ENCODE peak calls at places on chromosome 6, in six cellular contexts. One of them, this sample, is unnamed.

GRCh38 chr6:110731196-110731595 is 84.1 kb downstream of the CDK19 start:
- DNase-seq in breast epithelium: no peak
- DNase-seq in endodermal cell: no peak
- DNase-seq in body of pancreas: no peak
- DNase-seq in transverse colon: no peak
- DNase-seq in neural progenitor cell: no peak
- DNase-seq in this sample: no peak

GRCh38 chr6:155276638-155277037 is 12.8 kb downstream of the CLDN20 start:
- DNase-seq in endodermal cell: no peak
- DNase-seq in transverse colon: no peak
- DNase-seq in body of pancreas: no peak
- DNase-seq in breast epithelium: no peak
- DNase-seq in neural progenitor cell: no peak
- DNase-seq in this sample: no peak

GRCh38 chr6:122361314-122361979 is 38.0 kb upstream of the HSF2 start:
- DNase-seq in endodermal cell: no peak
- DNase-seq in neural progenitor cell: peak; percentile 11
- DNase-seq in transverse colon: no peak
- DNase-seq in breast epithelium: no peak
- DNase-seq in body of pancreas: no peak
- DNase-seq in this sample: no peak

GRCh38 chr6:161066511-161066910 is 74.9 kb downstream of the MAP3K4 start:
- DNase-seq in body of pancreas: no peak
- DNase-seq in breast epithelium: no peak
- DNase-seq in endodermal cell: no peak
- DNase-seq in transverse colon: no peak
- DNase-seq in neural progenitor cell: no peak
- DNase-seq in this sample: no peak

GRCh38 chr6:47477497-47478232 is at the start of gene CD2AP:
- DNase-seq in endodermal cell: peak; percentile 98
- DNase-seq in body of pancreas: peak; percentile 92
- DNase-seq in neural progenitor cell: peak; percentile 96
- DNase-seq in transverse colon: peak; percentile 93
- DNase-seq in breast epithelium: peak; percentile 89
- DNase-seq in this sample: peak; percentile 24

GRCh38 chr6:55497694-55498093 is 81.3 kb downstream of the HMGCLL1 start:
- DNase-seq in breast epithelium: no peak
- DNase-seq in body of pancreas: no peak
- DNase-seq in neural progenitor cell: no peak
- DNase-seq in transverse colon: no peak
- DNase-seq in endodermal cell: no peak
- DNase-seq in this sample: no peak

GRCh38 chr6:90907931-90908655 is 321.2 kb upstream of the MAP3K7 start:
- DNase-seq in endodermal cell: no peak
- DNase-seq in body of pancreas: no peak
- DNase-seq in breast epithelium: no peak
- DNase-seq in transverse colon: no peak
- DNase-seq in neural progenitor cell: no peak
- DNase-seq in this sample: no peak

GRCh38 chr6:56671651-56672461 is 29.2 kb upstream of the DST start:
- DNase-seq in neural progenitor cell: no peak
- DNase-seq in transverse colon: peak; percentile 38
- DNase-seq in endodermal cell: peak; percentile 48
- DNase-seq in body of pancreas: peak; percentile 13
- DNase-seq in breast epithelium: no peak
- DNase-seq in this sample: no peak

GRCh38 chr6:45661667-45662066 is 283.9 kb upstream of the SUPT3H start:
- DNase-seq in neural progenitor cell: no peak
- DNase-seq in transverse colon: no peak
- DNase-seq in body of pancreas: no peak
- DNase-seq in endodermal cell: no peak
- DNase-seq in breast epithelium: no peak
- DNase-seq in this sample: no peak

GRCh38 chr6:126337323-126337722 is 2.6 kb upstream of the CENPW start:
- DNase-seq in neural progenitor cell: no peak
- DNase-seq in breast epithelium: no peak
- DNase-seq in endodermal cell: no peak
- DNase-seq in body of pancreas: peak; percentile 39
- DNase-seq in transverse colon: no peak
- DNase-seq in this sample: no peak

GRCh38 chr6:40583694-40584093 is 3.5 kb downstream of the LRFN2 start:
- DNase-seq in breast epithelium: no peak
- DNase-seq in neural progenitor cell: no peak
- DNase-seq in body of pancreas: no peak
- DNase-seq in endodermal cell: no peak
- DNase-seq in transverse colon: no peak
- DNase-seq in this sample: no peak

GRCh38 chr6:154229796-154230195 is 126.8 kb downstream of the IPCEF1 start:
- DNase-seq in transverse colon: no peak
- DNase-seq in endodermal cell: no peak
- DNase-seq in neural progenitor cell: no peak
- DNase-seq in body of pancreas: no peak
- DNase-seq in breast epithelium: no peak
- DNase-seq in this sample: no peak

GRCh38 chr6:15317934-15318902 is 72.3 kb downstream of the JARID2 start:
- DNase-seq in neural progenitor cell: peak; percentile 68
- DNase-seq in body of pancreas: no peak
- DNase-seq in breast epithelium: no peak
- DNase-seq in transverse colon: no peak
- DNase-seq in endodermal cell: peak; percentile 61
- DNase-seq in this sample: no peak

GRCh38 chr6:21856096-21856825 is 262.7 kb downstream of the SOX4 start:
- DNase-seq in transverse colon: no peak
- DNase-seq in breast epithelium: no peak
- DNase-seq in endodermal cell: no peak
- DNase-seq in body of pancreas: peak; percentile 40
- DNase-seq in neural progenitor cell: no peak
- DNase-seq in this sample: no peak

GRCh38 chr6:21595265-21595950 is 1.9 kb downstream of the SOX4 start:
- DNase-seq in body of pancreas: peak; percentile 46
- DNase-seq in endodermal cell: no peak
- DNase-seq in transverse colon: peak; percentile 45
- DNase-seq in breast epithelium: peak; percentile 67
- DNase-seq in neural progenitor cell: peak; percentile 41
- DNase-seq in this sample: no peak

GRCh38 chr6:33428219-33428890 is 8.5 kb downstream of the SYNGAP1 start:
- DNase-seq in breast epithelium: no peak
- DNase-seq in neural progenitor cell: peak; percentile 50
- DNase-seq in transverse colon: peak; percentile 37
- DNase-seq in endodermal cell: peak; percentile 79
- DNase-seq in body of pancreas: peak; percentile 34
- DNase-seq in this sample: no peak

GRCh38 chr6:138572200-138572875 is 73.0 kb upstream of the NHSL1 start:
- DNase-seq in neural progenitor cell: peak; percentile 91
- DNase-seq in breast epithelium: peak; percentile 83
- DNase-seq in transverse colon: peak; percentile 82
- DNase-seq in endodermal cell: peak; percentile 90
- DNase-seq in body of pancreas: peak; percentile 90
- DNase-seq in this sample: no peak

GRCh38 chr6:138571174-138571573 is 71.9 kb upstream of the NHSL1 start:
- DNase-seq in transverse colon: no peak
- DNase-seq in neural progenitor cell: no peak
- DNase-seq in body of pancreas: no peak
- DNase-seq in endodermal cell: no peak
- DNase-seq in breast epithelium: no peak
- DNase-seq in this sample: no peak

GRCh38 chr6:138572885-138573284 is 73.6 kb upstream of the NHSL1 start:
- DNase-seq in endodermal cell: peak; percentile 68
- DNase-seq in breast epithelium: no peak
- DNase-seq in transverse colon: no peak
- DNase-seq in body of pancreas: no peak
- DNase-seq in neural progenitor cell: peak; percentile 26
- DNase-seq in this sample: no peak

GRCh38 chr6:138570716-138571020 is 71.4 kb upstream of the NHSL1 start:
- DNase-seq in body of pancreas: no peak
- DNase-seq in neural progenitor cell: peak; percentile 78
- DNase-seq in transverse colon: no peak
- DNase-seq in endodermal cell: no peak
- DNase-seq in breast epithelium: no peak
- DNase-seq in this sample: no peak

GRCh38 chr6:138571585-138572199 is 72.4 kb upstream of the NHSL1 start:
- DNase-seq in breast epithelium: no peak
- DNase-seq in endodermal cell: no peak
- DNase-seq in body of pancreas: no peak
- DNase-seq in neural progenitor cell: peak; percentile 32
- DNase-seq in transverse colon: no peak
- DNase-seq in this sample: no peak
- H3K4me3 ChIP-seq in breast epithelium: peak overlapping the region; percentile 63
- H3K4me3 ChIP-seq in endodermal cell: peak overlapping the region; percentile 82
- H3K4me3 ChIP-seq in body of pancreas: no peak overlapping the region
- H3K4me3 ChIP-seq in neural progenitor cell: peak overlapping the region; percentile 69
- H3K4me3 ChIP-seq in transverse colon: peak overlapping the region; percentile 32
- H3K4me3 ChIP-seq in this sample: peak overlapping the region; percentile 73

GRCh38 chr6:36119209-36119608 is 11.1 kb upstream of the MAPK13 start:
- DNase-seq in transverse colon: no peak
- DNase-seq in breast epithelium: no peak
- DNase-seq in endodermal cell: no peak
- DNase-seq in neural progenitor cell: no peak
- DNase-seq in body of pancreas: no peak
- DNase-seq in this sample: no peak

GRCh38 chr6:36119927-36120477 is 10.3 kb upstream of the MAPK13 start:
- DNase-seq in breast epithelium: no peak
- DNase-seq in endodermal cell: no peak
- DNase-seq in body of pancreas: no peak
- DNase-seq in neural progenitor cell: no peak
- DNase-seq in transverse colon: no peak
- DNase-seq in this sample: no peak

GRCh38 chr6:36116943-36117342 is 13.4 kb upstream of the MAPK13 start:
- DNase-seq in breast epithelium: no peak
- DNase-seq in endodermal cell: no peak
- DNase-seq in neural progenitor cell: no peak
- DNase-seq in transverse colon: no peak
- DNase-seq in body of pancreas: no peak
- DNase-seq in this sample: no peak

GRCh38 chr6:36117639-36118549 is 12.4 kb upstream of the MAPK13 start:
- DNase-seq in neural progenitor cell: no peak
- DNase-seq in endodermal cell: no peak
- DNase-seq in transverse colon: no peak
- DNase-seq in body of pancreas: no peak
- DNase-seq in breast epithelium: no peak
- DNase-seq in this sample: no peak

GRCh38 chr6:36118550-36119107 is 11.7 kb upstream of the MAPK13 start:
- DNase-seq in endodermal cell: no peak
- DNase-seq in transverse colon: peak; percentile 51
- DNase-seq in neural progenitor cell: no peak
- DNase-seq in body of pancreas: peak; percentile 44
- DNase-seq in breast epithelium: no peak
- DNase-seq in this sample: no peak
- H3K4me1 ChIP-seq in endodermal cell: no peaks in the 10 kb centered on the region
- H3K4me1 ChIP-seq in transverse colon: peaks cover 67% of the 10 kb centered on the region
- H3K4me1 ChIP-seq in neural progenitor cell: peaks cover 11% of the 10 kb centered on the region
- H3K4me1 ChIP-seq in body of pancreas: peaks cover 9% of the 10 kb centered on the region
- H3K4me1 ChIP-seq in breast epithelium: no peaks in the 10 kb centered on the region
- H3K4me1 ChIP-seq in this sample: peaks cover 2% of the 10 kb centered on the region

GRCh38 chr6:72218125-72218524 is 331.8 kb downstream of the RIMS1 start:
- DNase-seq in endodermal cell: peak; percentile 91
- DNase-seq in transverse colon: no peak
- DNase-seq in neural progenitor cell: peak; percentile 81
- DNase-seq in breast epithelium: no peak
- DNase-seq in body of pancreas: peak; percentile 49
- DNase-seq in this sample: no peak
- TF ChIP-seq CTCF in endodermal cell: peak; percentile 80
- TF ChIP-seq CTCF in transverse colon: no peak
- TF ChIP-seq CTCF in neural progenitor cell: peak; percentile 66
- TF ChIP-seq CTCF in breast epithelium: no peak
- TF ChIP-seq CTCF in body of pancreas: peak; percentile 21
- TF ChIP-seq CTCF in this sample: no peak

GRCh38 chr6:42890311-42891198 is 11.1 kb downstream of the RPL7L1 start:
- DNase-seq in transverse colon: peak; percentile 95
- DNase-seq in body of pancreas: peak; percentile 96
- DNase-seq in breast epithelium: peak; percentile 84
- DNase-seq in neural progenitor cell: peak; percentile 96
- DNase-seq in endodermal cell: peak; percentile 98
- DNase-seq in this sample: peak; percentile 71

GRCh38 chr6:42889815-42890214 is 10.4 kb downstream of the RPL7L1 start:
- DNase-seq in breast epithelium: no peak
- DNase-seq in endodermal cell: no peak
- DNase-seq in neural progenitor cell: peak; percentile 18
- DNase-seq in body of pancreas: no peak
- DNase-seq in transverse colon: no peak
- DNase-seq in this sample: no peak

GRCh38 chr6:42896178-42896719 is 16.8 kb downstream of the RPL7L1 start:
- DNase-seq in breast epithelium: no peak
- DNase-seq in body of pancreas: no peak
- DNase-seq in transverse colon: no peak
- DNase-seq in endodermal cell: no peak
- DNase-seq in neural progenitor cell: no peak
- DNase-seq in this sample: no peak

GRCh38 chr6:42885702-42886101 is 6.3 kb downstream of the RPL7L1 start:
- DNase-seq in neural progenitor cell: no peak
- DNase-seq in body of pancreas: no peak
- DNase-seq in breast epithelium: no peak
- DNase-seq in endodermal cell: no peak
- DNase-seq in transverse colon: no peak
- DNase-seq in this sample: no peak

DNA sequence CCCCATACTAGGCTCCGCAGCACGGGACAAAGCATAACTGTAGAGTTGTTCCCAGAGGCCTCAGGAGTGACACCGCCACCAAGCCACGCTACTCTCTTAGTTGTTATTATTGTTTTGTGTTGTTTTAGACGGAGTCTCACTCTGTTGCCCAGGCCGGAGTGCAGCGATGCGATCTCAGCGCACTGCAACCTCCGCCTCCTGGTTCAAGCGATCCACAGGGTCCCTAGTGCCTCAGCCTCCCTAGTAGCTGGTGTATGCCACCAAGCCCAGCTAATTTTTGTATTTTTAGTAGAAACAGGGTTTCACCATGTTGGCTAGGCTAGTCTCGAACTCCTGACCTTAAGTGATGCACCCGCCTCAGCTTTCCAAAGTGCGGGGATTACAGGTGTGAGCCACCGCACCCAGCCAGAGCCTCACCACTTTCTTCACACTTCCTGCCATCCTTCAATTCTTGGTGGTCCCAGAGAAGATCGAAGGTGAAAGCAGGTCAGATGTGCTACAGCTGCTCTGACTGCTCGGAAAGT is 11.8 kb downstream of the RPL7L1 start:
- DNase-seq in neural progenitor cell: no peak
- DNase-seq in transverse colon: no peak
- DNase-seq in endodermal cell: no peak
- DNase-seq in breast epithelium: no peak
- DNase-seq in body of pancreas: no peak
- DNase-seq in this sample: no peak
- H3K4me3 ChIP-seq in neural progenitor cell: peak overlapping the region; percentile 77
- H3K4me3 ChIP-seq in transverse colon: peak overlapping the region; percentile 69
- H3K4me3 ChIP-seq in endodermal cell: peak overlapping the region; percentile 88
- H3K4me3 ChIP-seq in breast epithelium: peak overlapping the region; percentile 90
- H3K4me3 ChIP-seq in body of pancreas: peak overlapping the region; percentile 74
- H3K4me3 ChIP-seq in this sample: peak overlapping the region; percentile 81